ENCODE peak calls at places on chromosomes 2 and 18, in nine cellular contexts. R is bronchial epithelial cell, E is Caco-2, L is mucosa of descending colon, I is AG10803, D is thyroid gland, K is transverse colon, U is fibroblast of the aortic adventitia, F is AG04449. Y is an unnamed sample.

GRCh38 chr18:45562567-45563479 is 52.5 kb upstream of the SLC14A2 start:
- DNase-seq in K (peak), D (peak), L (peak), U (no peak), F (no peak), I (no peak), R (no peak), E (no peak), Y (no peak)

GRCh38 chr2:29900971-29901633 is 20.3 kb downstream of the ALK start:
- DNase-seq in U (no peak), L (no peak), F (no peak), E (no peak), I (no peak), K (no peak), D (no peak), R (no peak), Y (no peak)

GRCh38 chr2:121266543-121267106 is 18.4 kb downstream of the TFCP2L1 start:
- DNase-seq in R (peak), F (no peak), U (no peak), E (no peak), L (no peak), I (no peak), D (no peak), K (no peak), Y (no peak)

GRCh38 chr18:8231316-8231715 is 377.9 kb upstream of the RAB12 start:
- DNase-seq in D (no peak), L (no peak), F (no peak), U (peak), E (no peak), K (no peak), I (no peak), R (no peak), Y (no peak)

GRCh38 chr2:127649684-127650040 is 3.7 kb downstream of the GPR17 start:
- DNase-seq in L (peak), R (peak), I (peak), K (peak), D (peak), E (peak), F (no peak), U (peak), Y (peak)

GRCh38 chr2:224780814-224781213 is 64.6 kb upstream of the CCDC195 start:
- DNase-seq in E (no peak), K (no peak), R (no peak), F (no peak), U (no peak), D (no peak), L (no peak), I (no peak), Y (no peak)

GRCh38 chr18:41875094-41875780 is 79.8 kb upstream of the PIK3C3 start:
- DNase-seq in K (no peak), I (peak), E (no peak), R (peak), D (no peak), U (peak), L (no peak), F (no peak), Y (no peak)

GRCh38 chr2:151306621-151307020 is 17.2 kb upstream of the NMI start:
- DNase-seq in D (no peak), I (peak), U (peak), K (no peak), R (peak), E (no peak), F (peak), L (no peak), Y (no peak)

GRCh38 chr2:88950010-88950409 is 258.5 kb downstream of the RPIA start:
- DNase-seq in K (no peak), I (no peak), D (no peak), F (no peak), U (peak), L (no peak), R (peak), E (no peak), Y (no peak)

GRCh38 chr2:228321019-228321418 is 139.5 kb upstream of the SPHKAP start:
- DNase-seq in D (no peak), I (no peak), K (no peak), R (no peak), F (no peak), E (no peak), L (no peak), U (no peak), Y (no peak)

DNA sequence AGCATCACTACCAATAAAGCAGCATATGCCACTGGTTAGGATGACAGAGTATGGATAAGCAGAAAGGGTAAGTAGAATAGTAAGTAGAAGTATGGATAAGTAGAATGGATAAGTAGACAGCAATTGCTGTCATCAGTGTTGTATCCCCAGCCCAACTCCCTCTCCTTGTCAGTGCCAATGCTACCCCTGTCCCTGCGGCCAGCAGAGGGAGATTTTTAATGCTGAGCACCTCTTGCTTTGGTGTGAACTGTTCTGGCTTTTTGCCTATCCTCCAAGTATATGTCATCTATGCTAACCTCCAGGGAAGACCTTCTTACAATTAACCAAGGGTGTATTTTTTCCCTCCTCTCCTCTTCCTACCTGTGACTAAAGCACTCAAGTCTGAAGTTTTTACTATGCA is 136.7 kb upstream of the SPHKAP start:
- DNase-seq in R (peak), U (peak), K (peak), D (no peak), F (no peak), I (peak), L (peak), E (no peak), Y (no peak)
- TF ChIP-seq CTCF in R (no peak), U (no peak), K (peak), D (no peak), F (peak), I (peak), L (no peak), E (peak), Y (peak)

GRCh38 chr2:38697116-38697840 is 31.4 kb downstream of the GALM start:
- DNase-seq in L (peak), I (no peak), K (peak), R (no peak), D (no peak), E (no peak), U (no peak), F (no peak), Y (no peak)
- H3K4me3 ChIP-seq in L (no peak), I (no peak), K (no peak), R (no peak), D (no peak), E (no peak), U (no peak), F (no peak), Y (no peak)

GRCh38 chr2:172113617-172114016 is 10.9 kb upstream of the DLX2 start:
- DNase-seq in R (no peak), U (peak), E (no peak), D (no peak), I (peak), F (no peak), K (no peak), L (no peak), Y (no peak)
- TF ChIP-seq CTCF in R (no peak), U (peak), E (peak), D (peak), I (peak), F (peak), K (no peak), L (no peak), Y (peak)

GRCh38 chr18:69138088-69138487 is 262.6 kb upstream of the DOK6 start:
- DNase-seq in I (no peak), F (no peak), U (no peak), E (no peak), D (no peak), L (no peak), K (no peak), R (no peak), Y (no peak)
- H3K4me3 ChIP-seq in I (no peak), F (no peak), U (no peak), E (no peak), D (no peak), L (no peak), K (no peak), R (no peak), Y (no peak)

DNA sequence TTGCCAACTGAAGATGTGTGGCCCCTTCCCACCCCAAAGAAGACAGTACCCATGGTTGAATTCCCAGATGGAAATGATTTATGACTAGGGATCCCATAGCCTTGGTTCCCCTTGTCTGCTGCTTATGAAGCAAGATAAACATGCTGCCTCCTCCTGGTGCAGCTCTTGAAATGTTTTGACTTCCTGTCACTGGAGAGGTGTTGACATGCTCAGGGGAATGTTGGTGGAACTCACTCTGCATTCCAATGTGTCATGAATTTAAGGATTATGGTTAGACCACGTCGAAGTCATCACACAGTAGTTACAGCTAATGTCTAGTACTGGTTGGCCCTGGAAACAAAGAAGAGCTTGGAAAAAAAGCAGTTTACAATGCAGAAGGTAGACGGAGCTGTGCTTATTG is 69.0 kb upstream of the FAM110C start:
- DNase-seq in D (peak), L (peak), F (no peak), K (no peak), R (peak), I (no peak), E (no peak), U (no peak), Y (no peak)
- TF ChIP-seq CTCF in D (no peak), L (no peak), F (no peak), K (no peak), R (peak), I (no peak), E (no peak), U (no peak), Y (no peak)

GRCh38 chr2:50765146-50765545 is 266.8 kb downstream of the NRXN1 start:
- DNase-seq in F (no peak), U (no peak), R (no peak), D (no peak), I (no peak), K (no peak), L (no peak), E (no peak), Y (no peak)

GRCh38 chr2:50765590-50765989 is 266.3 kb downstream of the NRXN1 start:
- DNase-seq in U (no peak), L (no peak), F (no peak), D (no peak), E (no peak), R (no peak), I (no peak), K (no peak), Y (no peak)

GRCh38 chr2:50769416-50769815 is 262.5 kb downstream of the NRXN1 start:
- DNase-seq in L (no peak), K (no peak), U (no peak), R (no peak), D (no peak), E (no peak), F (no peak), I (no peak), Y (no peak)

DNA sequence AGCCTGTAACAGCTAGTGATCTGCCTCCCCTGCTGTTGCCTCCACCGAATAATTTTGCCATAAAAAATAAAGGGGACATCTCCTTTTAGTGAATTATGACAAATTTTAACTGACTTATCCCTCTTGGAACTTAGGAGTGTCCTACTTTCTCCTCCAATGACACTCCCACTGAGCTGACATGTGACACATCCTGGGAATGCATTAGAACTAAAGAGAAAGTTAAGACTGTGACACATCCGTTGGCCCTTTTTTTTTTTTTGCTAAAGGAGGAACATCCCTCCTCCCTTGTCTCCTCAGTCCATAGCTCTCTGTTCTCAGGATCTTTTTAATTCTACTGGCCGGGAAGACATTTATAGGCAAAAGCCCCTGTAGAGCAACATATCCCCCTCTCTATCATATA is 268.2 kb downstream of the NRXN1 start:
- DNase-seq in E (no peak), F (no peak), U (no peak), K (no peak), R (no peak), L (no peak), I (no peak), D (no peak), Y (no peak)
- H3K4me3 ChIP-seq in E (no peak), F (no peak), U (no peak), K (no peak), R (no peak), L (no peak), I (no peak), D (no peak), Y (no peak)

DNA sequence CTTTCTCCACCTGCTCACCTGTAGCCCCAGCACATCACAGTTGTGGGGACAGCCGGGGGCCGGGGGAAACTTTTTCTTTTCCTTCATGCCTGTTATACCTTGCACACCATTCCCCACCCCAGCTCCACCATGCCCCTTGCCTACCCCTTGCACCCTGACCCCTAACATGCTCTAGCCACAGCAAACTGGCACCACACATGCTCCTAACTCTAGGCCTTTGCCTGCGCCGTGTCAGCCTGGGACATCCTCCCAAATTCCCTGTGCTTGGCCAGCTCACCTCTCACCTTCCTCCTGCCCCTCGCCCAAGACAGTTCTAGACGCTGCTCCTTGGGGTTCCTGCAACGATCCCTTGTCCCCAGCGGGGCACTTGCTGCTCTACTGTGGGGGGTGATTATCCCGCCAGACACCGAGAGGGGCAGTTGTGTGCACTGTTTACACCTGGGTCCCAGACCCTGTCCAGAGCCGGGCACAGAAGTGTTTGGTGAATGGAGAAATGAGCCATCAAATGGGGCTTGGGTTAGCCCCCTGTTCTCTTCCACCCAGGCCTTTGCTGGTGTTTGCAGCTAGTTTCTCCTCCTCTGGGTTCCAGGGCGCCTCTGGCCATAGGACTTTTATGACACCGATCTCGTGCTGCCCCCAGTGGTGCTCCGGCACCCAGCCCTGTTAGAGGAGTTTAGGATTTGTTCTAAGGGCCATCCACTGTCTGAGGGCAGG is 129.8 kb downstream of the CTIF start:
- DNase-seq in L (no peak), I (no peak), E (no peak), F (no peak), K (no peak), U (no peak), D (no peak), R (no peak), Y (no peak)
- TF ChIP-seq CTCF in L (no peak), I (no peak), E (no peak), F (no peak), K (no peak), U (peak), D (no peak), R (no peak), Y (no peak)